ENCODE peak calls at places on chromosomes 16 and 17, in seven cellular contexts. One of them, this sample, is unnamed.

GRCh38 chr16:10180771-10181163 is 1.5 kb downstream of the GRIN2A start:
- DNase-seq in AG04450: no peak
- DNase-seq in H54: no peak
- DNase-seq in T-helper 17 cell: no peak
- DNase-seq in substantia nigra: no peak
- DNase-seq in HFFc6: no peak
- DNase-seq in body of pancreas: peak
- DNase-seq in this sample: peak

GRCh38 chr17:48310748-48311213 is 119.2 kb downstream of the SKAP1 start:
- DNase-seq in AG04450: no peak
- DNase-seq in H54: no peak
- DNase-seq in T-helper 17 cell: no peak
- DNase-seq in substantia nigra: no peak
- DNase-seq in HFFc6: no peak
- DNase-seq in body of pancreas: no peak
- DNase-seq in this sample: peak

GRCh38 chr16:5916711-5917191 is 819.2 kb upstream of the EEF2KMT start:
- DNase-seq in AG04450: no peak
- DNase-seq in H54: no peak
- DNase-seq in T-helper 17 cell: no peak
- DNase-seq in substantia nigra: no peak
- DNase-seq in HFFc6: no peak
- DNase-seq in body of pancreas: no peak
- DNase-seq in this sample: peak

GRCh38 chr17:50206604-50207293 is 5.3 kb upstream of the COL1A1 start:
- DNase-seq in AG04450: no peak
- DNase-seq in H54: no peak
- DNase-seq in T-helper 17 cell: no peak
- DNase-seq in substantia nigra: no peak
- DNase-seq in HFFc6: no peak
- DNase-seq in body of pancreas: no peak
- DNase-seq in this sample: peak

GRCh38 chr16:57483725-57484514 is 2.4 kb downstream of the DOK4 start:
- DNase-seq in AG04450: no peak
- DNase-seq in H54: no peak
- DNase-seq in T-helper 17 cell: no peak
- DNase-seq in substantia nigra: no peak
- DNase-seq in HFFc6: no peak
- DNase-seq in body of pancreas: peak
- DNase-seq in this sample: peak

GRCh38 chr16:7090628-7091115 is 242.0 kb upstream of the RBFOX1 start:
- DNase-seq in AG04450: no peak
- DNase-seq in H54: no peak
- DNase-seq in T-helper 17 cell: no peak
- DNase-seq in substantia nigra: no peak
- DNase-seq in HFFc6: no peak
- DNase-seq in body of pancreas: no peak
- DNase-seq in this sample: no peak

GRCh38 chr17:80822700-80823410 is 168.8 kb upstream of the CHMP6 start:
- DNase-seq in AG04450: no peak
- DNase-seq in H54: no peak
- DNase-seq in T-helper 17 cell: peak
- DNase-seq in substantia nigra: no peak
- DNase-seq in HFFc6: no peak
- DNase-seq in body of pancreas: peak
- DNase-seq in this sample: peak

GRCh38 chr17:72004476-72005331 is 116.1 kb upstream of the SOX9 start:
- DNase-seq in AG04450: no peak
- DNase-seq in H54: no peak
- DNase-seq in T-helper 17 cell: no peak
- DNase-seq in substantia nigra: no peak
- DNase-seq in HFFc6: no peak
- DNase-seq in body of pancreas: no peak
- DNase-seq in this sample: no peak

GRCh38 chr17:3594976-3595375 is 14.2 kb downstream of the TRPV1 start:
- DNase-seq in AG04450: no peak
- DNase-seq in H54: no peak
- DNase-seq in T-helper 17 cell: no peak
- DNase-seq in substantia nigra: no peak
- DNase-seq in HFFc6: no peak
- DNase-seq in body of pancreas: no peak
- DNase-seq in this sample: no peak

GRCh38 chr17:18185832-18186231 is 2.2 kb downstream of the ALKBH5 start:
- DNase-seq in AG04450: no peak
- DNase-seq in H54: no peak
- DNase-seq in T-helper 17 cell: no peak
- DNase-seq in substantia nigra: no peak
- DNase-seq in HFFc6: peak
- DNase-seq in body of pancreas: no peak
- DNase-seq in this sample: no peak

GRCh38 chr16:64478258-64478906 is 643.5 kb downstream of the CDH11 start:
- DNase-seq in AG04450: no peak
- DNase-seq in H54: no peak
- DNase-seq in T-helper 17 cell: no peak
- DNase-seq in substantia nigra: no peak
- DNase-seq in HFFc6: peak
- DNase-seq in body of pancreas: peak
- DNase-seq in this sample: peak

GRCh38 chr17:43636446-43636845 is 25.3 kb downstream of the MEOX1 start:
- DNase-seq in AG04450: no peak
- DNase-seq in H54: no peak
- DNase-seq in T-helper 17 cell: no peak
- DNase-seq in substantia nigra: no peak
- DNase-seq in HFFc6: no peak
- DNase-seq in body of pancreas: no peak
- DNase-seq in this sample: no peak

GRCh38 chr17:34300652-34301390 is 15.3 kb downstream of the CCL11 start:
- DNase-seq in AG04450: no peak
- DNase-seq in H54: no peak
- DNase-seq in T-helper 17 cell: no peak
- DNase-seq in substantia nigra: no peak
- DNase-seq in HFFc6: peak
- DNase-seq in body of pancreas: no peak
- DNase-seq in this sample: no peak

GRCh38 chr16:80122155-80122554 is 418.6 kb upstream of the DYNLRB2 start:
- DNase-seq in AG04450: no peak
- DNase-seq in H54: no peak
- DNase-seq in T-helper 17 cell: no peak
- DNase-seq in substantia nigra: no peak
- DNase-seq in HFFc6: no peak
- DNase-seq in body of pancreas: no peak
- DNase-seq in this sample: peak

GRCh38 chr16:11084484-11085024 is 140.2 kb downstream of the CLEC16A start:
- DNase-seq in AG04450: no peak
- DNase-seq in H54: no peak
- DNase-seq in T-helper 17 cell: no peak
- DNase-seq in substantia nigra: no peak
- DNase-seq in HFFc6: peak
- DNase-seq in body of pancreas: no peak
- DNase-seq in this sample: no peak

GRCh38 chr16:78478267-78478821 is 378.9 kb downstream of the WWOX start:
- DNase-seq in AG04450: no peak
- DNase-seq in H54: no peak
- DNase-seq in T-helper 17 cell: no peak
- DNase-seq in substantia nigra: no peak
- DNase-seq in HFFc6: no peak
- DNase-seq in body of pancreas: no peak
- DNase-seq in this sample: no peak

GRCh38 chr16:86680661-86681439 is 102.5 kb downstream of the FOXL1 start:
- DNase-seq in AG04450: no peak
- DNase-seq in H54: peak
- DNase-seq in T-helper 17 cell: no peak
- DNase-seq in substantia nigra: no peak
- DNase-seq in HFFc6: no peak
- DNase-seq in body of pancreas: no peak
- DNase-seq in this sample: no peak

GRCh38 chr17:20267459-20267842 is 199.9 kb downstream of the LGALS9B start:
- DNase-seq in AG04450: no peak
- DNase-seq in H54: no peak
- DNase-seq in T-helper 17 cell: peak
- DNase-seq in substantia nigra: no peak
- DNase-seq in HFFc6: no peak
- DNase-seq in body of pancreas: no peak
- DNase-seq in this sample: no peak

GRCh38 chr17:5249615-5250014 is 15.0 kb upstream of the SCIMP start:
- DNase-seq in AG04450: peak
- DNase-seq in H54: peak
- DNase-seq in T-helper 17 cell: peak
- DNase-seq in substantia nigra: peak
- DNase-seq in HFFc6: peak
- DNase-seq in body of pancreas: peak
- DNase-seq in this sample: peak

GRCh38 chr17:48596000-48596734 is 2.6 kb upstream of the HOXB5 start:
- DNase-seq in AG04450: no peak
- DNase-seq in H54: no peak
- DNase-seq in T-helper 17 cell: no peak
- DNase-seq in substantia nigra: no peak
- DNase-seq in HFFc6: no peak
- DNase-seq in body of pancreas: no peak
- DNase-seq in this sample: peak

GRCh38 chr16:18809165-18809564 is 7.8 kb upstream of the ARL6IP1 start:
- DNase-seq in AG04450: no peak
- DNase-seq in H54: no peak
- DNase-seq in T-helper 17 cell: no peak
- DNase-seq in substantia nigra: no peak
- DNase-seq in HFFc6: no peak
- DNase-seq in body of pancreas: no peak
- DNase-seq in this sample: no peak

GRCh38 chr17:6639651-6640535 is 618 bp downstream of the KIAA0753 start:
- DNase-seq in AG04450: no peak
- DNase-seq in H54: no peak
- DNase-seq in T-helper 17 cell: no peak
- DNase-seq in substantia nigra: no peak
- DNase-seq in HFFc6: peak
- DNase-seq in body of pancreas: peak
- DNase-seq in this sample: peak

GRCh38 chr16:86052115-86052670 is 153.2 kb downstream of the IRF8 start:
- DNase-seq in AG04450: no peak
- DNase-seq in H54: no peak
- DNase-seq in T-helper 17 cell: no peak
- DNase-seq in substantia nigra: no peak
- DNase-seq in HFFc6: no peak
- DNase-seq in body of pancreas: no peak
- DNase-seq in this sample: no peak

GRCh38 chr17:75459590-75460267 is 3.3 kb downstream of the TMEM94 start:
- DNase-seq in AG04450: no peak
- DNase-seq in H54: no peak
- DNase-seq in T-helper 17 cell: no peak
- DNase-seq in substantia nigra: no peak
- DNase-seq in HFFc6: no peak
- DNase-seq in body of pancreas: no peak
- DNase-seq in this sample: peak

GRCh38 chr17:47812146-47812920 is 9.3 kb downstream of the OSBPL7 start:
- DNase-seq in AG04450: no peak
- DNase-seq in H54: no peak
- DNase-seq in T-helper 17 cell: no peak
- DNase-seq in substantia nigra: no peak
- DNase-seq in HFFc6: no peak
- DNase-seq in body of pancreas: peak
- DNase-seq in this sample: no peak

GRCh38 chr17:21376835-21377690 is 906 bp downstream of the KCNJ12 start:
- DNase-seq in AG04450: no peak
- DNase-seq in H54: no peak
- DNase-seq in T-helper 17 cell: no peak
- DNase-seq in substantia nigra: no peak
- DNase-seq in HFFc6: no peak
- DNase-seq in body of pancreas: no peak
- DNase-seq in this sample: peak

GRCh38 chr16:2095315-2095853 is 40.3 kb downstream of the PKD1 start:
- DNase-seq in AG04450: no peak
- DNase-seq in H54: peak
- DNase-seq in T-helper 17 cell: no peak
- DNase-seq in substantia nigra: no peak
- DNase-seq in HFFc6: peak
- DNase-seq in body of pancreas: no peak
- DNase-seq in this sample: peak

GRCh38 chr17:28738680-28739384 is 5.0 kb upstream of the TRAF4 start:
- DNase-seq in AG04450: no peak
- DNase-seq in H54: no peak
- DNase-seq in T-helper 17 cell: peak
- DNase-seq in substantia nigra: no peak
- DNase-seq in HFFc6: no peak
- DNase-seq in body of pancreas: no peak
- DNase-seq in this sample: no peak

GRCh38 chr17:80758793-80759673 is 214.4 kb downstream of the RPTOR start:
- DNase-seq in AG04450: no peak
- DNase-seq in H54: no peak
- DNase-seq in T-helper 17 cell: no peak
- DNase-seq in substantia nigra: no peak
- DNase-seq in HFFc6: no peak
- DNase-seq in body of pancreas: no peak
- DNase-seq in this sample: no peak

GRCh38 chr16:21084631-21085235 is 65.9 kb downstream of the DNAH3 start:
- DNase-seq in AG04450: no peak
- DNase-seq in H54: no peak
- DNase-seq in T-helper 17 cell: no peak
- DNase-seq in substantia nigra: no peak
- DNase-seq in HFFc6: no peak
- DNase-seq in body of pancreas: no peak
- DNase-seq in this sample: no peak

GRCh38 chr16:30473231-30474061 is 904 bp downstream of the ITGAL start:
- DNase-seq in AG04450: no peak
- DNase-seq in H54: no peak
- DNase-seq in T-helper 17 cell: peak
- DNase-seq in substantia nigra: no peak
- DNase-seq in HFFc6: no peak
- DNase-seq in body of pancreas: no peak
- DNase-seq in this sample: no peak

GRCh38 chr16:84959045-84959576 is 52.2 kb downstream of the ZDHHC7 start:
- DNase-seq in AG04450: no peak
- DNase-seq in H54: no peak
- DNase-seq in T-helper 17 cell: no peak
- DNase-seq in substantia nigra: no peak
- DNase-seq in HFFc6: no peak
- DNase-seq in body of pancreas: no peak
- DNase-seq in this sample: no peak

GRCh38 chr16:68563631-68564366 is 24.7 kb downstream of the ZFP90 start:
- DNase-seq in AG04450: no peak
- DNase-seq in H54: no peak
- DNase-seq in T-helper 17 cell: no peak
- DNase-seq in substantia nigra: no peak
- DNase-seq in HFFc6: no peak
- DNase-seq in body of pancreas: no peak
- DNase-seq in this sample: no peak

GRCh38 chr16:894841-895240 is 75.9 kb downstream of the LMF1 start:
- DNase-seq in AG04450: no peak
- DNase-seq in H54: no peak
- DNase-seq in T-helper 17 cell: no peak
- DNase-seq in substantia nigra: no peak
- DNase-seq in HFFc6: no peak
- DNase-seq in body of pancreas: no peak
- DNase-seq in this sample: no peak